ENCODE peak calls at places on chromosomes 5 and 9, in ten cellular contexts. R is right atrium auricular region, D is Caco-2, Z is cardiac muscle cell, U is sigmoid colon, V is uterus, X is heart right ventricle, N is colonic mucosa, P is upper lobe of right lung, Y is psoas muscle. C is an unnamed sample.

GRCh38 chr9:131668439-131669233 is 71.2 kb downstream of the RAPGEF1 start:
- DNase-seq in V (no peak), U (no peak), N (no peak), X (no peak), D (no peak), P (peak; percentile 69), Z (peak; percentile 35), R (no peak), Y (no peak), C (peak; percentile 80)

GRCh38 chr9:27752069-27752468 is 178.8 kb upstream of the C9orf72 start:
- DNase-seq in U (no peak), D (no peak), V (no peak), N (no peak), Z (no peak), X (no peak), R (no peak), P (no peak), Y (no peak), C (no peak)

GRCh38 chr5:55868846-55869245 is 17.7 kb downstream of the IL31RA start:
- DNase-seq in Z (peak; percentile 97), D (no peak), N (no peak), P (no peak), R (no peak), Y (no peak), X (no peak), V (no peak), U (no peak), C (no peak)

GRCh38 chr5:61010759-61011460 is 65.9 kb downstream of the NDUFAF2 start:
- DNase-seq in X (no peak), Z (peak; percentile 33), V (no peak), N (no peak), P (no peak), U (no peak), R (no peak), D (no peak), Y (peak; percentile 25), C (no peak)

GRCh38 chr9:110050925-110051355 is 157.0 kb downstream of the C9orf152 start:
- DNase-seq in Z (peak; percentile 84), D (no peak), N (no peak), U (peak; percentile 80), V (peak; percentile 37), Y (no peak), P (no peak), R (peak; percentile 74), X (no peak), C (no peak)

GRCh38 chr5:148384389-148384756 is 615 bp downstream of the FBXO38 start:
- DNase-seq in Z (no peak), X (no peak), D (peak; percentile 36), R (no peak), N (no peak), U (no peak), V (no peak), P (no peak), Y (no peak), C (no peak)

GRCh38 chr9:130234340-130235260 is 31.0 kb upstream of the HMCN2 start:
- DNase-seq in V (no peak), Z (no peak), R (no peak), P (no peak), U (peak; percentile 61), N (no peak), Y (peak; percentile 51), X (no peak), D (no peak), C (no peak)

GRCh38 chr9:114366334-114367128 is 21.3 kb downstream of the AKNA start:
- DNase-seq in Y (no peak), R (no peak), D (no peak), U (no peak), N (no peak), V (no peak), P (peak; percentile 52), Z (peak; percentile 92), X (no peak), C (no peak)

GRCh38 chr5:150644496-150644895 is 4.0 kb downstream of the SYNPO start:
- DNase-seq in V (no peak), X (peak; percentile 79), Z (no peak), Y (no peak), R (no peak), U (no peak), D (no peak), N (no peak), P (no peak), C (peak; percentile 75)

GRCh38 chr5:78753093-78753531 is 104.5 kb upstream of the LHFPL2 start:
- DNase-seq in R (no peak), P (no peak), Y (no peak), U (no peak), Z (no peak), D (no peak), X (no peak), N (no peak), V (no peak), C (no peak)
- H3K4me1 ChIP-seq in R (no peaks in the 10 kb centered on the region), P (no peaks in the 10 kb centered on the region), Y (no peaks in the 10 kb centered on the region), U (no peaks in the 10 kb centered on the region), Z (no peaks in the 10 kb centered on the region), D (peaks cover 20% of the 10 kb centered on the region), X (no peaks in the 10 kb centered on the region), N (no peaks in the 10 kb centered on the region), V (no peaks in the 10 kb centered on the region), C (no peaks in the 10 kb centered on the region)

GRCh38 chr5:136216230-136216629 is 23.3 kb upstream of the SMIM32 start:
- DNase-seq in R (no peak), U (no peak), P (peak; percentile 27), X (no peak), D (no peak), N (no peak), Z (no peak), Y (no peak), V (no peak), C (no peak)
- TF ChIP-seq CTCF in R (no peak), U (no peak), P (no peak), X (no peak), D (no peak), N (no peak), Z (no peak), Y (no peak), V (no peak), C (no peak)

GRCh38 chr5:35294976-35295375 is 64.7 kb upstream of the PRLR start:
- DNase-seq in Z (peak; percentile 6), X (no peak), Y (no peak), N (no peak), R (no peak), D (no peak), P (no peak), V (no peak), U (no peak), C (no peak)
- H3K4me3 ChIP-seq in Z (no peak overlapping the region), X (no peak overlapping the region), Y (no peak overlapping the region), N (no peak overlapping the region), R (no peak overlapping the region), D (no peak overlapping the region), P (no peak overlapping the region), V (no peak overlapping the region), U (no peak overlapping the region), C (no peak overlapping the region)

GRCh38 chr5:132425009-132425937 is 55.8 kb downstream of the SLC22A5 start:
- DNase-seq in P (no peak), V (no peak), D (no peak), R (peak; percentile 57), Z (peak; percentile 54), U (peak; percentile 59), Y (no peak), N (peak; percentile 31), X (no peak), C (no peak)

GRCh38 chr5:132427285-132428146 is 58.0 kb downstream of the SLC22A5 start:
- DNase-seq in P (peak; percentile 76), D (peak; percentile 59), X (no peak), U (no peak), N (peak; percentile 79), Z (no peak), V (no peak), Y (no peak), R (peak; percentile 59), C (peak; percentile 50)

GRCh38 chr5:132425975-132426524 is 56.5 kb downstream of the SLC22A5 start:
- DNase-seq in X (no peak), U (no peak), D (no peak), R (peak; percentile 42), P (no peak), N (no peak), V (no peak), Z (no peak), Y (no peak), C (no peak)

GRCh38 chr5:132428147-132428482 is 58.6 kb downstream of the SLC22A5 start:
- DNase-seq in V (no peak), U (no peak), X (no peak), Y (no peak), N (no peak), P (no peak), D (no peak), Z (no peak), R (no peak), C (no peak)

DNA sequence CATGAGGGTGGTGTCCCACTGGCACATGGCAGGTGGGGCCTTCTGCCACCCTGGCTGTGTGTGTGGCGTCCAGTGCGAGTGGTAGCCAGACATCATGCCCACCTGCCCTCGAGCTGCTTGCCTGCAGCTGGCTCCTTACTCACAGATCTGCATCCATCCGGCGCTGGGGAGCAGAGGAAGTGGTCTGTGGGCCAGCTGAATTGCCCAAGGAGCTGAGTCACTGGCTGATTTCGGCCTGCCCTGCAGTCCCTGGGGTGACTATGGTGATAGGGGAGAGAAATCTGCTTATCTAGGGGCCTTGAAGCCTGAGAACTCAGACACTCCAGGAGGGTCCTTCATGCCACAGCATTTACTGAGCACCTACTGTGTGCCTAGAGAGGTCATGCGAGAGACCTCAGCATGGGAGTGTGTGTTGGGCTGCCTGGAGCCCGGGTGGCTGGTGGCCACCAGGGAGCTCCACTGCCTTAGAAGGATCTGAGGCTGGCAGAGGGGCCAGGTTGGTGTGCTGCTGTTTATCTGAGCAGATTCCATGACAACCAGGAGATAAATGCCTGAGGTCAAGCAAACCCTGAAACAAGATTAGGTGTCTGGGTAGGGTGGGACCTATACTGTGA is 57.1 kb downstream of the SLC22A5 start:
- DNase-seq in Z (peak; percentile 91), R (peak; percentile 90), D (no peak), U (peak; percentile 92), X (peak; percentile 59), P (peak; percentile 90), Y (peak; percentile 92), V (peak; percentile 71), N (peak; percentile 74), C (peak; percentile 53)
- H3K4me1 ChIP-seq in Z (peaks cover 20% of the 10 kb centered on the region), R (no peaks in the 10 kb centered on the region), D (peaks cover 56% of the 10 kb centered on the region), U (no peaks in the 10 kb centered on the region), X (peaks cover 58% of the 10 kb centered on the region), P (peaks cover 98% of the 10 kb centered on the region), Y (peaks cover 81% of the 10 kb centered on the region), V (peaks cover 27% of the 10 kb centered on the region), N (peaks cover 77% of the 10 kb centered on the region), C (peaks cover 68% of the 10 kb centered on the region)

DNA sequence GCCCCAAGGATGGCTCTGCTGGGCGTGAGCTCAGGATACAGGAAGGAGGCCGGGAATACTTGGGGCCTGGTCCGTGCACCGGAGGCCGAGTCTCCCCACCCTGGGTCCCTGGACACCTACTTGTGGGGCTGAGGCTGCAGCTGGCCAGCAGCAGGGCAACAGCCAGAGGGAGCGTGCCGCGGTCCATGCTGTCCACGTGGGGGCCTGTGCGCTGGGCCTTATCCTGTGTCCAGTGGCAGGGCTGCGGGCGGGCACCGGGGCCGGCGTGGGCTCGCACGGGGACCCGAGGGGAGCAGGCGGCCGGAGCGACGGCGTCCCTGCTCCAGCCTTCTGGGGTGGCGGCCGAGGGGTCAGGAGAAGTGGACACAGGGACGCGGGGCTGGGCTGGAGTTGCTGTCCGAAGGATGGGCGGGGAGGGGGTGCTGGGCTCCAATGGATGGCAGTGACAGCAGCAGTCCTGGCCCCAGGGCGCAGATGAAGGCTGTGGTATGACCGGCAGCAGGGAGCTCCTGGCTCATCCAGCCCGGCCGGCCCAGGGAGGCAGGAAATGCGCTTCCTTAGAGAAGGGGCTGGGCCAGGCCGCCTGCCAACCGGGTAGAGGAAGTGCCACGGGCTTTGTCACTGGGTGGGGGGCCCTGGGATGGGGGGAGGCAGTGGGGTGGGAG is at the start of gene ENG:
- DNase-seq in N (peak; percentile 64), Z (peak; percentile 79), Y (peak; percentile 88), X (peak; percentile 90), R (peak; percentile 92), D (no peak), P (peak; percentile 87), U (peak; percentile 90), V (peak; percentile 77), C (no peak)
- TF ChIP-seq CTCF in N (no peak), Z (peak; percentile 11), Y (peak; percentile 6), X (no peak), R (peak; percentile 21), D (no peak), P (no peak), U (no peak), V (peak; percentile 13), C (no peak)